ENCODE peak calls at places on chromosomes 3 and 15, in six cellular contexts. M, Z, D, E, G and V are unnamed samples.

GRCh38 chr3:120850326-120851295 is 57.4 kb upstream of the STXBP5L start:
- DNase-seq in E (no peak), M (no peak), D (no peak), Z (no peak), G (no peak), V (no peak)

GRCh38 chr3:134081211-134081610 is 51.5 kb upstream of the SLCO2A1 start:
- DNase-seq in E (no peak), Z (no peak), G (peak; percentile 92), M (no peak), D (no peak), V (no peak)

GRCh38 chr3:74410276-74410941 is 204.1 kb downstream of the CNTN3 start:
- DNase-seq in D (no peak), G (no peak), M (no peak), E (no peak), Z (no peak), V (no peak)

GRCh38 chr3:157091096-157091833 is 68.7 kb downstream of the CCNL1 start:
- DNase-seq in Z (no peak), M (no peak), E (no peak), D (no peak), G (peak; percentile 11), V (no peak)

GRCh38 chr3:53040361-53040820 is 5.5 kb downstream of the SFMBT1 start:
- DNase-seq in M (no peak), E (no peak), D (no peak), G (peak; percentile 87), Z (peak; percentile 18), V (no peak)

GRCh38 chr3:139062915-139063314 is 18.2 kb upstream of the PRR23C start:
- DNase-seq in E (no peak), Z (no peak), M (no peak), G (no peak), D (no peak), V (no peak)

GRCh38 chr3:6799264-6799915 is 61.5 kb upstream of the GRM7 start:
- DNase-seq in G (peak; percentile 72), E (no peak), M (peak; percentile 31), D (peak; percentile 3), Z (no peak), V (no peak)

GRCh38 chr3:137970914-137971831 is 38.8 kb upstream of the CLDN18 start:
- DNase-seq in D (peak; percentile 62), E (peak; percentile 73), Z (peak; percentile 50), G (peak; percentile 89), M (peak; percentile 90), V (peak; percentile 64)

GRCh38 chr15:31212286-31212685 is 110.8 kb upstream of the TRPM1 start:
- DNase-seq in E (no peak), D (no peak), Z (no peak), G (no peak), M (no peak), V (no peak)

GRCh38 chr3:151305081-151305777 is 11.4 kb downstream of the GPR87 start:
- DNase-seq in D (no peak), Z (peak; percentile 95), E (peak; percentile 78), G (peak; percentile 98), M (peak; percentile 86), V (peak; percentile 97)

GRCh38 chr3:32018723-32019564 is 37.4 kb downstream of the ZNF860 start:
- DNase-seq in E (no peak), G (peak; percentile 63), D (peak; percentile 24), M (no peak), Z (peak; percentile 57), V (peak; percentile 65)

GRCh38 chr15:74833376-74834107 is 7.1 kb downstream of the CPLX3 start:
- DNase-seq in D (no peak), Z (no peak), M (no peak), G (no peak), E (no peak), V (no peak)

GRCh38 chr15:48653216-48653615 is 7.7 kb upstream of the FBN1 start:
- DNase-seq in D (no peak), E (no peak), Z (no peak), G (peak; percentile 28), M (no peak), V (no peak)
- H2AFZ ChIP-seq in D (no peak overlapping the region), E (no peak overlapping the region), Z (no peak overlapping the region), G (no peak overlapping the region), M (no peak overlapping the region), V (no peak overlapping the region)

GRCh38 chr3:126894516-126894915 is 88.4 kb upstream of the PLXNA1 start:
- DNase-seq in M (no peak), G (no peak), Z (no peak), D (no peak), E (no peak), V (no peak)

GRCh38 chr3:126896067-126896441 is 86.9 kb upstream of the PLXNA1 start:
- DNase-seq in Z (no peak), M (no peak), G (peak; percentile 33), D (no peak), E (no peak), V (no peak)

GRCh38 chr3:126891791-126892190 is 91.1 kb upstream of the PLXNA1 start:
- DNase-seq in D (no peak), G (no peak), Z (no peak), M (no peak), E (no peak), V (no peak)

GRCh38 chr3:126895178-126896066 is 87.5 kb upstream of the PLXNA1 start:
- DNase-seq in E (no peak), Z (peak; percentile 11), D (no peak), M (no peak), G (peak; percentile 32), V (peak; percentile 38)

GRCh38 chr3:126893651-126894050 is 89.3 kb upstream of the PLXNA1 start:
- DNase-seq in M (no peak), E (no peak), G (no peak), D (no peak), Z (no peak), V (no peak)
- H3K23ac ChIP-seq in M (no peak overlapping the region), E (no peak overlapping the region), G (no peak overlapping the region), D (no peak overlapping the region), Z (no peak overlapping the region), V (no peak overlapping the region)

GRCh38 chr15:66841953-66842681 is 140.1 kb downstream of the SMAD6 start:
- DNase-seq in D (peak; percentile 46), M (no peak), E (no peak), Z (peak; percentile 89), G (peak; percentile 96), V (peak; percentile 96)

GRCh38 chr15:66844747-66845145 is 142.7 kb downstream of the SMAD6 start:
- DNase-seq in Z (no peak), E (no peak), G (no peak), D (no peak), M (no peak), V (no peak)

GRCh38 chr15:66844041-66844746 is 142.2 kb downstream of the SMAD6 start:
- DNase-seq in M (no peak), E (no peak), G (peak; percentile 53), D (no peak), Z (no peak), V (no peak)

GRCh38 chr15:66842710-66843441 is 140.8 kb downstream of the SMAD6 start:
- DNase-seq in D (no peak), M (no peak), E (no peak), G (peak; percentile 81), Z (peak; percentile 59), V (peak; percentile 89)

GRCh38 chr15:66843581-66843980 is 141.5 kb downstream of the SMAD6 start:
- DNase-seq in E (no peak), G (no peak), Z (no peak), M (no peak), D (no peak), V (peak; percentile 28)
- H2AK5ac ChIP-seq in E (no peak overlapping the region), G (peak overlapping the region; percentile 81), Z (peak overlapping the region; percentile 93), M (no peak overlapping the region), D (no peak overlapping the region), V (peak overlapping the region; percentile 63)

GRCh38 chr3:111547645-111548044 is 5.6 kb downstream of the CD96 start:
- DNase-seq in M (no peak), Z (no peak), D (no peak), E (no peak), G (no peak), V (no peak)
- H2AFZ ChIP-seq in M (no peak overlapping the region), Z (no peak overlapping the region), D (no peak overlapping the region), E (peak overlapping the region; percentile 34), G (no peak overlapping the region), V (no peak overlapping the region)